ENCODE peak calls at places on chromosomes 12 and 14, in seven cellular contexts. One of them, this sample, is unnamed.
A peak's percentile ranks its signal among the peaks of the same experiment; 100 is the strongest.

GRCh38 chr12:24815087-24815423 is 133.8 kb downstream of the BCAT1 start:
- DNase-seq in GM12878: no peak
- DNase-seq in H1: no peak
- DNase-seq in HCT116: no peak
- DNase-seq in HepG2: no peak
- DNase-seq in K562: no peak
- DNase-seq in SK-N-SH: no peak
- DNase-seq in this sample: no peak

GRCh38 chr12:22821985-22822384 is 197.0 kb downstream of the ETNK1 start:
- DNase-seq in K562: no peak
- DNase-seq in HCT116: no peak
- DNase-seq in H1: no peak
- DNase-seq in HepG2: peak; percentile 12
- DNase-seq in GM12878: no peak
- DNase-seq in SK-N-SH: no peak
- DNase-seq in this sample: no peak

GRCh38 chr14:103273145-103273846 is 60.7 kb upstream of the EIF5 start:
- DNase-seq in H1: no peak
- DNase-seq in GM12878: no peak
- DNase-seq in HCT116: no peak
- DNase-seq in K562: no peak
- DNase-seq in HepG2: no peak
- DNase-seq in SK-N-SH: no peak
- DNase-seq in this sample: no peak

GRCh38 chr14:65704850-65705249 is 292.3 kb downstream of the FUT8 start:
- DNase-seq in HepG2: no peak
- DNase-seq in SK-N-SH: no peak
- DNase-seq in GM12878: no peak
- DNase-seq in HCT116: no peak
- DNase-seq in K562: no peak
- DNase-seq in H1: no peak
- DNase-seq in this sample: no peak

GRCh38 chr12:58487280-58488141 is 432.8 kb downstream of the LRIG3 start:
- DNase-seq in H1: no peak
- DNase-seq in HCT116: no peak
- DNase-seq in K562: no peak
- DNase-seq in HepG2: no peak
- DNase-seq in GM12878: no peak
- DNase-seq in SK-N-SH: no peak
- DNase-seq in this sample: no peak

GRCh38 chr14:104917992-104918391 is 6.7 kb upstream of the PLD4 start:
- DNase-seq in HepG2: no peak
- DNase-seq in H1: no peak
- DNase-seq in HCT116: no peak
- DNase-seq in GM12878: no peak
- DNase-seq in SK-N-SH: no peak
- DNase-seq in K562: no peak
- DNase-seq in this sample: no peak

GRCh38 chr12:25708661-25709060 is 155.6 kb upstream of the LMNTD1 start:
- DNase-seq in K562: no peak
- DNase-seq in SK-N-SH: no peak
- DNase-seq in H1: no peak
- DNase-seq in HCT116: no peak
- DNase-seq in GM12878: no peak
- DNase-seq in HepG2: no peak
- DNase-seq in this sample: no peak

GRCh38 chr12:87923361-87923760 is 105.8 kb downstream of the C12orf50 start:
- DNase-seq in GM12878: no peak
- DNase-seq in K562: no peak
- DNase-seq in HepG2: no peak
- DNase-seq in SK-N-SH: no peak
- DNase-seq in HCT116: no peak
- DNase-seq in H1: no peak
- DNase-seq in this sample: no peak

GRCh38 chr12:49568442-49568776 is 467 bp upstream of the MCRS1 start:
- DNase-seq in HCT116: no peak
- DNase-seq in GM12878: no peak
- DNase-seq in SK-N-SH: no peak
- DNase-seq in H1: no peak
- DNase-seq in K562: peak; percentile 35
- DNase-seq in HepG2: no peak
- DNase-seq in this sample: no peak

GRCh38 chr14:95828649-95829265 is 47.9 kb upstream of the TUNAR start:
- DNase-seq in GM12878: no peak
- DNase-seq in K562: no peak
- DNase-seq in HCT116: no peak
- DNase-seq in H1: no peak
- DNase-seq in HepG2: no peak
- DNase-seq in SK-N-SH: no peak
- DNase-seq in this sample: no peak

GRCh38 chr14:71410578-71411279 is 503.5 kb downstream of the PCNX1 start:
- DNase-seq in HCT116: no peak
- DNase-seq in H1: no peak
- DNase-seq in SK-N-SH: no peak
- DNase-seq in HepG2: no peak
- DNase-seq in GM12878: no peak
- DNase-seq in K562: no peak
- DNase-seq in this sample: no peak

GRCh38 chr12:95207407-95207806 is 9.9 kb downstream of the FGD6 start:
- DNase-seq in SK-N-SH: no peak
- DNase-seq in GM12878: no peak
- DNase-seq in H1: no peak
- DNase-seq in K562: no peak
- DNase-seq in HCT116: no peak
- DNase-seq in HepG2: no peak
- DNase-seq in this sample: no peak

GRCh38 chr12:5716991-5717390 is 228.1 kb downstream of the ANO2 start:
- DNase-seq in K562: no peak
- DNase-seq in SK-N-SH: no peak
- DNase-seq in GM12878: no peak
- DNase-seq in H1: no peak
- DNase-seq in HCT116: no peak
- DNase-seq in HepG2: no peak
- DNase-seq in this sample: no peak

GRCh38 chr12:93847517-93848452 is 170.6 kb downstream of the CRADD start:
- DNase-seq in K562: no peak
- DNase-seq in GM12878: peak; percentile 82
- DNase-seq in SK-N-SH: no peak
- DNase-seq in HepG2: no peak
- DNase-seq in H1: no peak
- DNase-seq in HCT116: no peak
- DNase-seq in this sample: no peak

GRCh38 chr14:71119075-71119474 is 211.8 kb downstream of the PCNX1 start:
- DNase-seq in K562: no peak
- DNase-seq in SK-N-SH: no peak
- DNase-seq in HCT116: no peak
- DNase-seq in GM12878: no peak
- DNase-seq in H1: no peak
- DNase-seq in HepG2: no peak
- DNase-seq in this sample: no peak

GRCh38 chr14:56888274-56888673 is 78.0 kb upstream of the OTX2 start:
- DNase-seq in GM12878: no peak
- DNase-seq in H1: no peak
- DNase-seq in K562: no peak
- DNase-seq in HCT116: no peak
- DNase-seq in SK-N-SH: no peak
- DNase-seq in HepG2: no peak
- DNase-seq in this sample: no peak

GRCh38 chr14:99412122-99413061 is 68.3 kb downstream of the SETD3 start:
- DNase-seq in K562: no peak
- DNase-seq in HCT116: no peak
- DNase-seq in GM12878: no peak
- DNase-seq in SK-N-SH: no peak
- DNase-seq in HepG2: no peak
- DNase-seq in H1: peak; percentile 46
- DNase-seq in this sample: peak; percentile 30

GRCh38 chr12:120260607-120261006 is 4.9 kb downstream of the PXN start:
- DNase-seq in GM12878: no peak
- DNase-seq in H1: no peak
- DNase-seq in K562: no peak
- DNase-seq in SK-N-SH: no peak
- DNase-seq in HepG2: no peak
- DNase-seq in HCT116: no peak
- DNase-seq in this sample: no peak

GRCh38 chr12:120481022-120481767 is 11.6 kb upstream of the SRSF9 start:
- DNase-seq in HCT116: no peak
- DNase-seq in SK-N-SH: no peak
- DNase-seq in GM12878: no peak
- DNase-seq in H1: no peak
- DNase-seq in K562: no peak
- DNase-seq in HepG2: no peak
- DNase-seq in this sample: no peak

GRCh38 chr14:100534528-100535286 is 52.5 kb downstream of the BEGAIN start:
- DNase-seq in K562: no peak
- DNase-seq in HepG2: no peak
- DNase-seq in H1: no peak
- DNase-seq in GM12878: no peak
- DNase-seq in SK-N-SH: peak; percentile 52
- DNase-seq in HCT116: no peak
- DNase-seq in this sample: no peak

GRCh38 chr12:79566452-79566851 is 124.3 kb downstream of the PAWR start:
- DNase-seq in SK-N-SH: no peak
- DNase-seq in HepG2: peak; percentile 78
- DNase-seq in GM12878: no peak
- DNase-seq in HCT116: no peak
- DNase-seq in K562: no peak
- DNase-seq in H1: no peak
- DNase-seq in this sample: peak; percentile 79

GRCh38 chr12:49304161-49304560 is 9.2 kb downstream of the PRPH start:
- DNase-seq in GM12878: no peak
- DNase-seq in SK-N-SH: peak; percentile 59
- DNase-seq in H1: no peak
- DNase-seq in HepG2: no peak
- DNase-seq in HCT116: no peak
- DNase-seq in K562: peak; percentile 6
- DNase-seq in this sample: no peak

GRCh38 chr12:116434155-116435065 is 124.8 kb upstream of the MAP1LC3B2 start:
- DNase-seq in GM12878: no peak
- DNase-seq in K562: peak; percentile 35
- DNase-seq in H1: peak; percentile 38
- DNase-seq in SK-N-SH: peak; percentile 87
- DNase-seq in HCT116: peak; percentile 91
- DNase-seq in HepG2: no peak
- DNase-seq in this sample: peak; percentile 95

GRCh38 chr14:103155013-103155412 is 31.8 kb downstream of the TNFAIP2 start:
- DNase-seq in HepG2: peak; percentile 69
- DNase-seq in HCT116: peak; percentile 61
- DNase-seq in K562: no peak
- DNase-seq in SK-N-SH: peak; percentile 77
- DNase-seq in H1: no peak
- DNase-seq in GM12878: no peak
- DNase-seq in this sample: no peak

GRCh38 chr12:46677749-46678148 is 148.0 kb downstream of the SLC38A4 start:
- DNase-seq in GM12878: no peak
- DNase-seq in H1: no peak
- DNase-seq in HCT116: no peak
- DNase-seq in K562: no peak
- DNase-seq in SK-N-SH: peak; percentile 9
- DNase-seq in HepG2: peak; percentile 66
- DNase-seq in this sample: peak; percentile 74

GRCh38 chr14:98932436-98933325 is 339.3 kb downstream of the BCL11B start:
- DNase-seq in H1: no peak
- DNase-seq in SK-N-SH: no peak
- DNase-seq in GM12878: no peak
- DNase-seq in K562: no peak
- DNase-seq in HCT116: no peak
- DNase-seq in HepG2: no peak
- DNase-seq in this sample: no peak

GRCh38 chr12:57063991-57064725 is 14.2 kb upstream of the MYO1A start:
- DNase-seq in GM12878: peak; percentile 69
- DNase-seq in K562: no peak
- DNase-seq in H1: no peak
- DNase-seq in HepG2: no peak
- DNase-seq in HCT116: no peak
- DNase-seq in SK-N-SH: no peak
- DNase-seq in this sample: no peak

DNA sequence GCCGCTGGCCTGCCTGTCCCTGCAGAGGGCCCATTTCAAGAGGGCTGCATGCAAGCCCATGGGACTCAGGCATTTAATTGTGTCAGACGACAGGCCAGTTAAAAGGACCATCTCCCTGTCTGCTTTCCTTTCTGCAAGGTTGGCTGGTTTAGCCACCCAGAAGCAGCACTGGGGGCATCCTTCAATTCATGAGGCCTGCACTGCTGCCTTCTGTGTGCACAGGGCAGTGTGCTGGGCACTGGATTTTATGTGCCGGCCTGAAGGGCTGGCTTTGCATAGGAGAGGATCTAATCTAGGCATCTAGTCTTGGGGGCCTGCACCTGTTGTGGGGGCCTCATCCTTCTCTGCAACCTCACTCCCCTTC is 114.1 kb upstream of the FKBP4 start:
- DNase-seq in HepG2: no peak
- DNase-seq in GM12878: no peak
- DNase-seq in HCT116: no peak
- DNase-seq in K562: no peak
- DNase-seq in SK-N-SH: no peak
- DNase-seq in H1: no peak
- DNase-seq in this sample: no peak
- TF ChIP-seq JUND in HepG2: no peak
- TF ChIP-seq JUND in GM12878: no peak
- TF ChIP-seq JUND in HCT116: no peak
- TF ChIP-seq JUND in K562: no peak
- TF ChIP-seq JUND in SK-N-SH: no peak
- TF ChIP-seq JUND in H1: no peak
- TF ChIP-seq JUND in this sample: no peak

GRCh38 chr12:121942145-121942718 is 23.8 kb downstream of the CFAP251 start:
- DNase-seq in K562: no peak
- DNase-seq in GM12878: no peak
- DNase-seq in HCT116: no peak
- DNase-seq in SK-N-SH: no peak
- DNase-seq in HepG2: no peak
- DNase-seq in H1: no peak
- DNase-seq in this sample: no peak
- TF ChIP-seq JUND in K562: no peak
- TF ChIP-seq JUND in GM12878: no peak
- TF ChIP-seq JUND in HCT116: no peak
- TF ChIP-seq JUND in SK-N-SH: peak; percentile 94
- TF ChIP-seq JUND in HepG2: no peak
- TF ChIP-seq JUND in H1: no peak
- TF ChIP-seq JUND in this sample: no peak

GRCh38 chr14:30287579-30288445 is 271.1 kb upstream of the G2E3 start:
- DNase-seq in H1: no peak
- DNase-seq in K562: no peak
- DNase-seq in HepG2: no peak
- DNase-seq in HCT116: no peak
- DNase-seq in SK-N-SH: no peak
- DNase-seq in GM12878: no peak
- DNase-seq in this sample: peak; percentile 29
- TF ChIP-seq JUND in H1: no peak
- TF ChIP-seq JUND in K562: no peak
- TF ChIP-seq JUND in HepG2: no peak
- TF ChIP-seq JUND in HCT116: no peak
- TF ChIP-seq JUND in SK-N-SH: no peak
- TF ChIP-seq JUND in GM12878: no peak
- TF ChIP-seq JUND in this sample: no peak

DNA sequence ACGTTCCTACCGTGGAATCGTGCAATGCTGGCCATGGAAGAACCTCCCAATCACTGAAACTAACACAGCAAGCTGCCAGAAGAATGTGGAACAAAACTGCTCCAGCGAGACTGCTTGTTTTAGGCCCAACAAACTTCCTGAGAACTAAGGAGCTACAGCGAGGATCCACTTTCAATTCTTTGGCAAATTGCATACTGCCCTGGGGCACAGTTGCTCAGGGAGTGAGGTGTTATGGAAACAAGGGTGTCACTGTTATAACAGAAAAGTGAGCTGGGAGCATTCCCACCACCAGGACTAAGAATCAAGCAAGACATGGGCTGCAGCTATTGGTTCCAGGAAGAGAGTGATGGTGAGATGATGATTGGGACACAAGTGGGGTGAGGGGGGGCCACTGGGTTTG is 1606.1 kb upstream of the FLRT2 start:
- DNase-seq in GM12878: no peak
- DNase-seq in HCT116: no peak
- DNase-seq in H1: no peak
- DNase-seq in HepG2: no peak
- DNase-seq in SK-N-SH: no peak
- DNase-seq in K562: no peak
- DNase-seq in this sample: peak; percentile 65
- TF ChIP-seq JUND in GM12878: no peak
- TF ChIP-seq JUND in HCT116: no peak
- TF ChIP-seq JUND in H1: no peak
- TF ChIP-seq JUND in HepG2: no peak
- TF ChIP-seq JUND in SK-N-SH: no peak
- TF ChIP-seq JUND in K562: no peak
- TF ChIP-seq JUND in this sample: no peak

This sample was measured in T47D.